ENCODE peak calls at places on chromosomes 11 and 22, in four cellular contexts. One of them, this sample, is unnamed.

GRCh38 chr22:20566420-20567260 is 59.2 kb downstream of the MED15 start:
- DNase-seq in brain microvascular endothelial cell: no peak
- DNase-seq in stimulated activated naive CD8-positive, alpha-beta T cell treated with anti-CD3 and anti-CD28 coated beads, Interleukin-15, amount 100 ng/mL, for 72 hours: no peak
- DNase-seq in HFF-Myc: no peak
- DNase-seq in this sample: peak; percentile 93

GRCh38 chr22:35380537-35381423 is at the start of gene HMOX1:
- DNase-seq in stimulated activated naive CD8-positive, alpha-beta T cell treated with anti-CD3 and anti-CD28 coated beads, Interleukin-15, amount 100 ng/mL, for 72 hours: peak; percentile 56
- DNase-seq in brain microvascular endothelial cell: peak; percentile 70
- DNase-seq in HFF-Myc: peak; percentile 20
- DNase-seq in this sample: peak; percentile 26

GRCh38 chr22:24510694-24511625 is 15.8 kb downstream of the UPB1 start:
- DNase-seq in brain microvascular endothelial cell: peak; percentile 49
- DNase-seq in HFF-Myc: no peak
- DNase-seq in stimulated activated naive CD8-positive, alpha-beta T cell treated with anti-CD3 and anti-CD28 coated beads, Interleukin-15, amount 100 ng/mL, for 72 hours: no peak
- DNase-seq in this sample: no peak

GRCh38 chr11:68096962-68097361 is 24.2 kb downstream of the CHKA start:
- DNase-seq in stimulated activated naive CD8-positive, alpha-beta T cell treated with anti-CD3 and anti-CD28 coated beads, Interleukin-15, amount 100 ng/mL, for 72 hours: no peak
- DNase-seq in brain microvascular endothelial cell: no peak
- DNase-seq in HFF-Myc: no peak
- DNase-seq in this sample: no peak

GRCh38 chr11:44823920-44824704 is 97.3 kb downstream of the TSPAN18 start:
- DNase-seq in HFF-Myc: no peak
- DNase-seq in stimulated activated naive CD8-positive, alpha-beta T cell treated with anti-CD3 and anti-CD28 coated beads, Interleukin-15, amount 100 ng/mL, for 72 hours: no peak
- DNase-seq in brain microvascular endothelial cell: no peak
- DNase-seq in this sample: no peak

GRCh38 chr22:49380828-49381114 is 446.9 kb downstream of the BRD1 start:
- DNase-seq in brain microvascular endothelial cell: no peak
- DNase-seq in HFF-Myc: no peak
- DNase-seq in stimulated activated naive CD8-positive, alpha-beta T cell treated with anti-CD3 and anti-CD28 coated beads, Interleukin-15, amount 100 ng/mL, for 72 hours: no peak
- DNase-seq in this sample: no peak

GRCh38 chr11:19519912-19520641 is 192.6 kb upstream of the NAV2 start:
- DNase-seq in stimulated activated naive CD8-positive, alpha-beta T cell treated with anti-CD3 and anti-CD28 coated beads, Interleukin-15, amount 100 ng/mL, for 72 hours: no peak
- DNase-seq in brain microvascular endothelial cell: no peak
- DNase-seq in HFF-Myc: no peak
- DNase-seq in this sample: no peak

GRCh38 chr11:44701276-44701675 is 25.5 kb upstream of the TSPAN18 start:
- DNase-seq in brain microvascular endothelial cell: no peak
- DNase-seq in stimulated activated naive CD8-positive, alpha-beta T cell treated with anti-CD3 and anti-CD28 coated beads, Interleukin-15, amount 100 ng/mL, for 72 hours: no peak
- DNase-seq in HFF-Myc: no peak
- DNase-seq in this sample: no peak

GRCh38 chr11:19243143-19243542 is 2.4 kb upstream of the E2F8 start:
- DNase-seq in stimulated activated naive CD8-positive, alpha-beta T cell treated with anti-CD3 and anti-CD28 coated beads, Interleukin-15, amount 100 ng/mL, for 72 hours: no peak
- DNase-seq in brain microvascular endothelial cell: no peak
- DNase-seq in HFF-Myc: no peak
- DNase-seq in this sample: no peak

GRCh38 chr11:33214187-33214586 is 43.0 kb upstream of the HIPK3 start:
- DNase-seq in stimulated activated naive CD8-positive, alpha-beta T cell treated with anti-CD3 and anti-CD28 coated beads, Interleukin-15, amount 100 ng/mL, for 72 hours: no peak
- DNase-seq in HFF-Myc: no peak
- DNase-seq in brain microvascular endothelial cell: no peak
- DNase-seq in this sample: no peak

GRCh38 chr11:33620423-33621120 is 80.1 kb downstream of the C11orf91 start:
- DNase-seq in brain microvascular endothelial cell: peak; percentile 30
- DNase-seq in HFF-Myc: no peak
- DNase-seq in stimulated activated naive CD8-positive, alpha-beta T cell treated with anti-CD3 and anti-CD28 coated beads, Interleukin-15, amount 100 ng/mL, for 72 hours: no peak
- DNase-seq in this sample: no peak

GRCh38 chr11:117814766-117815261 is 9.7 kb downstream of the FXYD2 start:
- DNase-seq in HFF-Myc: no peak
- DNase-seq in brain microvascular endothelial cell: no peak
- DNase-seq in stimulated activated naive CD8-positive, alpha-beta T cell treated with anti-CD3 and anti-CD28 coated beads, Interleukin-15, amount 100 ng/mL, for 72 hours: peak; percentile 85
- DNase-seq in this sample: peak; percentile 79

GRCh38 chr11:34318111-34319037 is 39.4 kb downstream of the ABTB2 start:
- DNase-seq in brain microvascular endothelial cell: no peak
- DNase-seq in stimulated activated naive CD8-positive, alpha-beta T cell treated with anti-CD3 and anti-CD28 coated beads, Interleukin-15, amount 100 ng/mL, for 72 hours: no peak
- DNase-seq in HFF-Myc: no peak
- DNase-seq in this sample: no peak

GRCh38 chr11:70836071-70836470 is 416.3 kb downstream of the SHANK2 start:
- DNase-seq in stimulated activated naive CD8-positive, alpha-beta T cell treated with anti-CD3 and anti-CD28 coated beads, Interleukin-15, amount 100 ng/mL, for 72 hours: no peak
- DNase-seq in HFF-Myc: no peak
- DNase-seq in brain microvascular endothelial cell: no peak
- DNase-seq in this sample: no peak

GRCh38 chr11:61814958-61815789 is 1.6 kb downstream of the FADS1 start:
- DNase-seq in HFF-Myc: peak; percentile 79
- DNase-seq in stimulated activated naive CD8-positive, alpha-beta T cell treated with anti-CD3 and anti-CD28 coated beads, Interleukin-15, amount 100 ng/mL, for 72 hours: peak; percentile 54
- DNase-seq in brain microvascular endothelial cell: peak; percentile 74
- DNase-seq in this sample: peak; percentile 41

GRCh38 chr11:60870276-60870675 is 2.9 kb downstream of the ZP1 start:
- DNase-seq in stimulated activated naive CD8-positive, alpha-beta T cell treated with anti-CD3 and anti-CD28 coated beads, Interleukin-15, amount 100 ng/mL, for 72 hours: no peak
- DNase-seq in HFF-Myc: no peak
- DNase-seq in brain microvascular endothelial cell: no peak
- DNase-seq in this sample: no peak

GRCh38 chr22:30221121-30221992 is 25.2 kb downstream of the LIF start:
- DNase-seq in HFF-Myc: no peak
- DNase-seq in brain microvascular endothelial cell: no peak
- DNase-seq in stimulated activated naive CD8-positive, alpha-beta T cell treated with anti-CD3 and anti-CD28 coated beads, Interleukin-15, amount 100 ng/mL, for 72 hours: peak; percentile 57
- DNase-seq in this sample: peak; percentile 44